ENCODE peak calls at places on chromosome 12, in ten cellular contexts. D, G, C, F, U, Q, R, E, N and O are unnamed samples. For H3K4me1, the result is how much of the 10 kb centered on the place peaks cover.

GRCh38 chr12:52321433-52321832 is 235 bp upstream of the KRT83 start:
- DNase-seq in F (no peak), G (no peak), Q (no peak), N (no peak), D (no peak), C (peak), R (no peak), E (no peak), U (no peak), O (peak)

GRCh38 chr12:46005823-46006222 is 15.4 kb upstream of the SCAF11 start:
- DNase-seq in C (no peak), N (no peak), F (no peak), Q (no peak), U (no peak), E (no peak), R (no peak), G (no peak), D (no peak), O (no peak)

GRCh38 chr12:126353604-126354003 is 1288.4 kb downstream of the AACS start:
- DNase-seq in F (no peak), N (peak), G (no peak), E (no peak), Q (no peak), R (no peak), D (no peak), U (no peak), C (no peak), O (no peak)

GRCh38 chr12:95784286-95784685 is 6.3 kb downstream of the NTN4 start:
- DNase-seq in R (no peak), C (no peak), F (peak), N (no peak), U (no peak), D (no peak), E (no peak), G (no peak), Q (no peak), O (no peak)

GRCh38 chr12:106446429-106447092 is 89.0 kb downstream of the POLR3B start:
- DNase-seq in D (no peak), F (no peak), E (no peak), G (no peak), R (no peak), C (no peak), Q (no peak), N (no peak), U (no peak), O (no peak)

GRCh38 chr12:110546339-110546738 is 36.8 kb downstream of the PPTC7 start:
- DNase-seq in R (no peak), F (peak), U (no peak), E (no peak), D (peak), Q (no peak), C (no peak), N (peak), G (no peak), O (no peak)

GRCh38 chr12:3054993-3055711 is 22.0 kb upstream of the TSPAN9 start:
- DNase-seq in D (no peak), E (no peak), Q (no peak), R (no peak), C (peak), N (peak), U (no peak), G (no peak), F (no peak), O (peak)

GRCh38 chr12:115776399-115776798 is 501.1 kb downstream of the MED13L start:
- DNase-seq in Q (no peak), R (no peak), N (no peak), E (no peak), U (no peak), C (no peak), F (no peak), G (no peak), D (no peak), O (no peak)

GRCh38 chr12:89245090-89245489 is 107.2 kb downstream of the DUSP6 start:
- DNase-seq in F (peak), R (no peak), U (no peak), Q (peak), N (peak), D (no peak), G (no peak), E (no peak), C (no peak), O (no peak)

GRCh38 chr12:16458521-16459078 is 111.2 kb downstream of the MGST1 start:
- DNase-seq in Q (no peak), D (no peak), G (no peak), N (no peak), E (no peak), F (peak), R (no peak), U (no peak), C (no peak), O (no peak)

GRCh38 chr12:106415134-106415533 is 57.6 kb downstream of the POLR3B start:
- DNase-seq in Q (no peak), D (no peak), G (no peak), F (peak), R (no peak), C (no peak), U (no peak), E (no peak), N (peak), O (no peak)

GRCh38 chr12:89179983-89180382 is 172.3 kb downstream of the DUSP6 start:
- DNase-seq in R (peak), F (peak), D (peak), N (peak), U (no peak), G (no peak), E (no peak), Q (peak), C (no peak), O (peak)

GRCh38 chr12:48350249-48351021 is at the start of gene ZNF641:
- DNase-seq in E (peak), N (peak), C (peak), R (peak), U (peak), Q (peak), G (peak), F (peak), D (peak), O (peak)

GRCh38 chr12:19208456-19208855 is 78.9 kb downstream of the PLEKHA5 start:
- DNase-seq in E (no peak), C (no peak), G (no peak), N (no peak), D (no peak), F (peak), Q (no peak), U (no peak), R (no peak), O (no peak)

GRCh38 chr12:117240356-117240755 is 50.1 kb upstream of the FBXO21 start:
- DNase-seq in N (no peak), F (no peak), E (no peak), C (no peak), R (peak), G (no peak), Q (no peak), D (no peak), U (no peak), O (no peak)

GRCh38 chr12:71942259-71942658 is 3.6 kb downstream of the TPH2 start:
- DNase-seq in G (no peak), U (no peak), D (no peak), N (no peak), Q (no peak), R (no peak), E (no peak), C (no peak), F (no peak), O (no peak)

GRCh38 chr12:11812558-11813421 is 163.3 kb downstream of the ETV6 start:
- DNase-seq in D (peak), N (peak), E (no peak), C (peak), Q (no peak), U (no peak), R (no peak), G (no peak), F (peak), O (no peak)

GRCh38 chr12:113467514-113468364 is 3.9 kb downstream of the LHX5 start:
- DNase-seq in Q (no peak), E (no peak), C (no peak), R (no peak), D (no peak), N (no peak), U (no peak), G (no peak), F (no peak), O (no peak)

GRCh38 chr12:6122211-6122610 is 2.3 kb downstream of the VWF start:
- DNase-seq in D (no peak), F (no peak), Q (no peak), E (no peak), R (no peak), N (no peak), C (no peak), U (no peak), G (no peak), O (no peak)

GRCh38 chr12:103560604-103561101 is 26.4 kb upstream of the STAB2 start:
- DNase-seq in G (no peak), N (peak), E (no peak), Q (no peak), U (no peak), C (no peak), D (peak), F (peak), R (no peak), O (no peak)

GRCh38 chr12:65189028-65189718 is 19.8 kb downstream of the LEMD3 start:
- DNase-seq in Q (no peak), F (no peak), R (no peak), G (no peak), C (no peak), D (no peak), N (no peak), U (no peak), E (no peak), O (no peak)

GRCh38 chr12:122834229-122834920 is 882 bp upstream of the HIP1R start:
- DNase-seq in Q (peak), E (peak), R (peak), G (no peak), F (peak), D (peak), C (peak), N (peak), U (peak), O (peak)

GRCh38 chr12:100156731-100157426 is 14.2 kb upstream of the BLTP3B start:
- DNase-seq in D (no peak), E (no peak), G (no peak), Q (no peak), N (no peak), R (no peak), F (no peak), U (no peak), C (no peak), O (no peak)

DNA sequence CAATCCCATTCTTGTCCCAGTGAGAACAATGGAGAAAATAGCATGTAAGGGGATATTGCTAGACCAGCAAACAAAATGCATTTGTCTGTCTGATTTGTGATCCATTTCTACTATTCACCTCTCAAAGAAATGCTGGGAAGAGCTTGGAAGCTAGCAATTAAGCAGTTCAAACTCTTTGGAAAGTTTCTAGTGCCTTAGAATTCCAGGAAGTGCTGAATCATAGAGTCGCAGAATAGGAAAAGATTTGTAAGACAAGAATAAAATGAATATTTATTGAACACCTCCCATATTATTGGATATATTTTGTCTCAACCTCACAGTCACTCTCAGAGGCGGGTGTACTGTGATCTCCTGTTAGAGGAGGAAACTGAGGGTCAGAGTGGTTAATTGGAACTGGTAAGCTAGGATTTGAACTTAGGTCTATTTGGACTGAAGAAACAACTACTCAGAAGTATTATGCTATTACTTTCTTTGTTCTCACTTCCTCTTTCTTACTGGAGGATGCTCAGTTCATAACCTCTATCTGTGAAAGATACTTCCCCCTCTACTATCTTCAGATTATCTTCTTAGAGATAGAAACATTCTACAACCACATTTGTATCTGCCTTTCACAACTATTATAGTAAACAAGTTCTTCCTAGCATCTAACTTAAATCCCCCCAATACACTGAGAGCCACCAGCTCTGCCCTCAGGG is 64.1 kb downstream of the DRAM1 start:
- DNase-seq in Q (no peak), U (no peak), D (no peak), N (no peak), F (no peak), C (no peak), G (no peak), E (no peak), R (no peak), O (no peak)
- H3K27ac ChIP-seq in Q (no peak), U (no peak), D (peak), N (no peak), F (no peak), C (peak), G (peak), E (no peak), R (no peak), O (no peak)

GRCh38 chr12:124556896-124557501 is 10.4 kb downstream of the NCOR2 start:
- DNase-seq in U (peak), E (no peak), F (no peak), G (no peak), C (peak), R (peak), N (no peak), Q (no peak), D (no peak), O (peak)
- H3K4me1 ChIP-seq in U (half or more), E (under half), F (under half), G (under half), C (half or more), R (under half), N (under half), Q (under half), D (under half), O (under half)

DNA sequence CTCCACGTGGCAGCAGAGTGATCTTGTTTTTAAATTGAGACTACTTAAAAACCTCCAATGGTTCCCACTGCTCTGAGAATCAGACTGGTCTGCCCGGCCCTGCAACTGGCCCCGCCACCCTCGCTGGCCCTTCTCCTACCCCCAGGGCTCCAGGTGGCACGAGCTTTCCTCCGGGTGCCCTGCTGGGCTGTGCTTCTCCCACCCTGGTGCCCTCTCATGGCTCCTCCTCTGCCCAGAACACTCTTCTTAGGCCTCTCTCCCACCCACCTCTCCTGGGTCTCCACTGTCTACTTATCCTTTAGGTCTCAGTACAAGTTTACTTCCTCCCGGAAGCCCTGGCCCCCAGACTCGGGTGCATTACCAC is 26.5 kb downstream of the CCDC92 start:
- DNase-seq in R (no peak), E (no peak), N (no peak), G (no peak), C (no peak), F (no peak), U (no peak), Q (no peak), D (no peak), O (peak)
- H3K27ac ChIP-seq in R (no peak), E (no peak), N (no peak), G (no peak), C (no peak), F (no peak), U (no peak), Q (no peak), D (no peak), O (peak)

DNA sequence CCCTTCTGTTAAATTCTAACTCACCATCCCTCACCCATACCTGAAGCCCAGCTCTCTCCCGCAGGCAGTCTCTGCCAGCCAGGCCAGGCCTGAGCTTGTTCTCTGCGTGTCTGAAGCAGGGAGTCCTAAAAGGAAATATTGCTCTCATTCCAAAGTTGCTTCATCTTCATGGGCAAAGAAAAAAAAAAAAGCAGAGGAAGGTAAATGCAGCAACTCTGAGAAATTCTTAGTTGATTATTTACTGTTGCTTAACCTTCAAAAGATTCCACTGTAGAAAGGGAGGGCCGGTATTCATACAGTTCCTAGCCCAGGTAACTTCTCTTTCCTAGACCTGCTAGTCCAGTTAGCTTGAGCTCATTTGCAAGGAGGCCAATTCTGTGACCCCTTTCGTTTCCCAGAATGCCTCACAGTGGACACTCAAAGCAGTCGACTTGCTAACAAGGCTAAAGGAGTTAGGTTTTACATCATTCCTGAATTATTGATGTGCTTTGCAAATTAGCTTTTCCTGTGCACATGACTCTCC is 193.5 kb upstream of the EEA1 start:
- DNase-seq in C (no peak), D (peak), U (no peak), N (no peak), E (no peak), G (no peak), R (no peak), F (no peak), Q (no peak), O (no peak)
- H3K4me1 ChIP-seq in C (under half), D (under half), U (under half), N (under half), E (under half), G (under half), R (under half), F (under half), Q (under half), O (under half)

DNA sequence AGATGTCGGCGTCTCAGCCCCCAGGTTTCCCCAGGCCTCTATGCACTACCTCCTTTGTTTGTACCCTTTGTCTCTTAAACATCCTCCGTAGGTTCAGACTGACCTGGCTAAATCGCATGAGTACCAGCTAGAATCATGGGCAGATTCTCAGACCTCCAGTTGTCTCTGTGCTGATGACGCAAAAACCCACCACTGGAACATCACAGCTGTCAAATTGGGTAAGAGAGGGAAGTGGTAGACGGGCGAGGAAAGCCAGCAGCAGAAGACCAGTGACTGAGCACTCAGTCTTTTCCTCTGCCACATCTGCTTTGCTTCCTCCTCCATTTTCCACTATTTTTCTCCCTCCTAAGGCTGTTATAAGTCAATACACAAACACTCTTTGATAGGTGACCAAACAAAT is 29.7 kb downstream of the A2ML1 start:
- DNase-seq in G (no peak), D (no peak), Q (no peak), E (no peak), U (no peak), R (peak), N (no peak), F (no peak), C (no peak), O (no peak)
- H3K27ac ChIP-seq in G (no peak), D (no peak), Q (no peak), E (no peak), U (no peak), R (no peak), N (no peak), F (no peak), C (no peak), O (no peak)